ENCODE peak calls at places on chromosome 13, in five cellular contexts. One of them, this sample, is unnamed. For H3K36me3, the result is how much of the 10 kb centered on the place peaks cover.

GRCh38 chr13:50198508-50198907 is 183.3 kb downstream of the KCNRG start:
- ATAC-seq in GM12878: no peak
- ATAC-seq in HepG2: no peak
- ATAC-seq in K562: no peak
- ATAC-seq in upper lobe of left lung: no peak
- ATAC-seq in this sample: peak

GRCh38 chr13:45178349-45179142 is 22.3 kb downstream of the KCTD4 start:
- ATAC-seq in GM12878: no peak
- ATAC-seq in K562: peak
- ATAC-seq in HepG2: peak
- ATAC-seq in upper lobe of left lung: no peak
- ATAC-seq in this sample: no peak

GRCh38 chr13:23960566-23961156 is 63.4 kb upstream of the C1QTNF9B start:
- ATAC-seq in HepG2: peak
- ATAC-seq in K562: peak
- ATAC-seq in GM12878: peak
- ATAC-seq in upper lobe of left lung: no peak
- ATAC-seq in this sample: no peak

GRCh38 chr13:107192289-107192688 is 624.4 kb upstream of the ARGLU1 start:
- ATAC-seq in HepG2: peak
- ATAC-seq in GM12878: no peak
- ATAC-seq in K562: no peak
- ATAC-seq in upper lobe of left lung: no peak
- ATAC-seq in this sample: no peak

GRCh38 chr13:67048084-67048792 is 181.9 kb downstream of the PCDH9 start:
- ATAC-seq in K562: peak
- ATAC-seq in GM12878: peak
- ATAC-seq in HepG2: peak
- ATAC-seq in upper lobe of left lung: no peak
- ATAC-seq in this sample: no peak

GRCh38 chr13:27147530-27148170 is 24.0 kb downstream of the USP12 start:
- ATAC-seq in K562: no peak
- ATAC-seq in HepG2: no peak
- ATAC-seq in upper lobe of left lung: no peak
- ATAC-seq in GM12878: peak
- ATAC-seq in this sample: no peak

GRCh38 chr13:37636701-37637100 is 38.1 kb upstream of the POSTN start:
- ATAC-seq in HepG2: no peak
- ATAC-seq in K562: peak
- ATAC-seq in GM12878: no peak
- ATAC-seq in upper lobe of left lung: no peak
- ATAC-seq in this sample: no peak

GRCh38 chr13:42891591-42891990 is 100.5 kb downstream of the EPSTI1 start:
- ATAC-seq in HepG2: no peak
- ATAC-seq in GM12878: no peak
- ATAC-seq in K562: no peak
- ATAC-seq in upper lobe of left lung: no peak
- ATAC-seq in this sample: no peak

GRCh38 chr13:20353973-20354372 is 121.9 kb upstream of the GJB6 start:
- ATAC-seq in HepG2: no peak
- ATAC-seq in upper lobe of left lung: no peak
- ATAC-seq in GM12878: no peak
- ATAC-seq in K562: no peak
- ATAC-seq in this sample: no peak

DNA sequence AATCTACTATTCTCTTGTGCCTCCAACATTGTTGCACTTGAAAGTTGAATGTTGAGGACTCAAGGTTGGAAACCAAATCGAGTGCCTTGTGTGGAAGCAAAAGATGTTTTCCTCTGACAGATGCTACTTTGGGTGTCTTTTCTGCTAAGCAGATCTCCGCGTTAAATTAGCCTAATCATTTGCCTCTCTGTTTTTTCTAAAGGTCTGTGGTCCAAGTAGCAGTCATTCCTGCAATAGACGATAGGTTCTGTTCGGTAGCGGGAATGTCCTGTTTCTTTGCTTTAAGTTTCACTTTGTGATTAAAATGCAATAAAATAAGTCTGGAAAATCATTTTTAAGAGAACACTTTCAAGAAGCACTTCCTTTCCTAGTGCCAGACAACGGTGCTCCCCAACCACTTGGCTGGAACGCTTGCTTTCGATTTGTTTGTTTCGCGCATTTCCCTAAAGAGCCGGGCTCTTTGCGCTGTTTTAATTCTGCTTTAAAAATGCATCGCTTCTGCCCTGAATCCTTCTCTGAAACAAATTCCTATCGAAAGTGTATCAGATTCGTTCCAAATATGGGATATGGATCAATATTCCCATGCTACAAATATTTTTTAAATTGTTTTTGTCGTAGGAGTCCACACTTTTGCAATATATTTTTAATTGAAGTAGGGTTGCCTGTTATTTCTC is 14.1 kb downstream of the ZIC2 start:
- ATAC-seq in GM12878: no peak
- ATAC-seq in upper lobe of left lung: no peak
- ATAC-seq in K562: no peak
- ATAC-seq in HepG2: no peak
- ATAC-seq in this sample: no peak
- TF ChIP-seq POLR2AphosphoS5 in GM12878: no peak
- TF ChIP-seq POLR2AphosphoS5 in upper lobe of left lung: peak
- TF ChIP-seq POLR2AphosphoS5 in K562: no peak
- TF ChIP-seq POLR2AphosphoS5 in HepG2: no peak
- TF ChIP-seq POLR2AphosphoS5 in this sample: peak

DNA sequence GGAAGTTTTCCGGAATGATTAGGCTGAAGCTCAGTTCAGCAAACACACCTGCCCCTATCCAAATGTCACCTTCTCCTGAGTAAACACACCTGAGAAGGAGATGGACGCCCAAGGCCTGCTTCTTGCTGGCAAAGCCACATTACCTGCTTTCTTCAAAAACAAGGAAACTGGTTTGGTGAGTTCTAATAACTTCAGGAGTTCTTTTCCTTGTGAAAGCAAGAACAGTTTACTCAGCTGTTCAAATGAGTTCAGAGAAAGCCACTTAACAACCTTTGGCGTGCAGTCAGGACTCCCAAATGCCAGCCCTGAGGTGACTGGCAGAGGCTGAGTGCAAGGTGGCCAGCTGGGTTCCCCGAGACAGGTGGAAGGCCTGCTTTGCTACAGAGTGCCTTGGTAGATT is 160.5 kb downstream of the STK24 start:
- ATAC-seq in K562: no peak
- ATAC-seq in upper lobe of left lung: peak
- ATAC-seq in HepG2: no peak
- ATAC-seq in GM12878: no peak
- ATAC-seq in this sample: no peak
- H3K36me3 ChIP-seq in K562: under half
- H3K36me3 ChIP-seq in upper lobe of left lung: under half
- H3K36me3 ChIP-seq in HepG2: half or more
- H3K36me3 ChIP-seq in GM12878: under half
- H3K36me3 ChIP-seq in this sample: under half

DNA sequence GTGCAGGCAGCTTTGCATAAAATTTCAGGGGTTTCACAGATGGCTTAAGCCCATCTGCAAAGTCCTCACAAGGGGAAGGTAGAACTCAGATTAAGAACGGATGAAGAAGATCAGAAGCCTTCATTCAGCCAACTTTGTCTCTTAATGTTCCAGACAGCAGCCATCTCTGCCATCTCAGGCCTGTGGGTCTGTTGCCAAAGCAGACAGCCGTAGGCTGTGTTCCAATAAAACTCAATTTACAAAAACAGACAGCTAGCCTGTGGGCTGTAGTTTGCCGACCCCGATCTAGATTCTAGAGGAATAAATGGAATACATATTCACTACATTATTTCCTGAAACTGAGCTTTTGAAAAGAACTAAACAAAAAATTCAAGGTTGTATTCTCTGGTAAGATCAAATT is 3.8 kb downstream of the DCUN1D2 start:
- ATAC-seq in GM12878: no peak
- ATAC-seq in HepG2: no peak
- ATAC-seq in K562: no peak
- ATAC-seq in upper lobe of left lung: no peak
- ATAC-seq in this sample: no peak
- TF ChIP-seq EP300 in GM12878: no peak
- TF ChIP-seq EP300 in HepG2: no peak
- TF ChIP-seq EP300 in K562: no peak
- TF ChIP-seq EP300 in upper lobe of left lung: no peak
- TF ChIP-seq EP300 in this sample: no peak

GRCh38 chr13:110648155-110648819 is 32.9 kb downstream of the NAXD start:
- ATAC-seq in K562: peak
- ATAC-seq in GM12878: no peak
- ATAC-seq in upper lobe of left lung: no peak
- ATAC-seq in HepG2: no peak
- ATAC-seq in this sample: no peak

GRCh38 chr13:110647365-110647737 is 32.0 kb downstream of the NAXD start:
- ATAC-seq in upper lobe of left lung: no peak
- ATAC-seq in HepG2: no peak
- ATAC-seq in K562: no peak
- ATAC-seq in GM12878: no peak
- ATAC-seq in this sample: no peak

GRCh38 chr13:110645750-110646149 is 30.4 kb downstream of the NAXD start:
- ATAC-seq in K562: no peak
- ATAC-seq in upper lobe of left lung: no peak
- ATAC-seq in GM12878: no peak
- ATAC-seq in HepG2: no peak
- ATAC-seq in this sample: no peak

GRCh38 chr13:110644892-110645521 is 29.7 kb downstream of the NAXD start:
- ATAC-seq in GM12878: peak
- ATAC-seq in K562: no peak
- ATAC-seq in upper lobe of left lung: peak
- ATAC-seq in HepG2: peak
- ATAC-seq in this sample: peak

GRCh38 chr13:110646442-110647364 is 31.4 kb downstream of the NAXD start:
- ATAC-seq in HepG2: peak
- ATAC-seq in upper lobe of left lung: no peak
- ATAC-seq in K562: no peak
- ATAC-seq in GM12878: no peak
- ATAC-seq in this sample: no peak
- TF ChIP-seq POLR2AphosphoS5 in HepG2: no peak
- TF ChIP-seq POLR2AphosphoS5 in upper lobe of left lung: no peak
- TF ChIP-seq POLR2AphosphoS5 in K562: no peak
- TF ChIP-seq POLR2AphosphoS5 in GM12878: no peak
- TF ChIP-seq POLR2AphosphoS5 in this sample: no peak

GRCh38 chr13:110421696-110422395 is 114.8 kb downstream of the COL4A2 start:
- ATAC-seq in K562: no peak
- ATAC-seq in upper lobe of left lung: no peak
- ATAC-seq in GM12878: peak
- ATAC-seq in HepG2: no peak
- ATAC-seq in this sample: no peak
- H3K36me3 ChIP-seq in K562: under half
- H3K36me3 ChIP-seq in upper lobe of left lung: under half
- H3K36me3 ChIP-seq in GM12878: under half
- H3K36me3 ChIP-seq in HepG2: under half
- H3K36me3 ChIP-seq in this sample: under half

This sample was measured in gastroesophageal sphincter.